ENCODE peak calls at places on chromosomes 11 and 22, in five cellular contexts. One of them, this sample, is unnamed.
A peak's percentile ranks its signal among the peaks of the same experiment; 100 is the strongest.

GRCh38 chr11:14500181-14500651 is 605 bp upstream of the COPB1 start:
- DNase-seq in H1: no peak
- DNase-seq in GM12878: peak; percentile 30
- DNase-seq in K562: no peak
- DNase-seq in A549: peak; percentile 48
- DNase-seq in this sample: peak; percentile 68

GRCh38 chr11:30445056-30445455 is 122.2 kb downstream of the ARL14EP start:
- DNase-seq in H1: no peak
- DNase-seq in GM12878: no peak
- DNase-seq in K562: no peak
- DNase-seq in A549: no peak
- DNase-seq in this sample: no peak

GRCh38 chr11:518463-519202 is 11.6 kb upstream of the RNH1 start:
- DNase-seq in H1: peak; percentile 51
- DNase-seq in GM12878: no peak
- DNase-seq in K562: peak; percentile 95
- DNase-seq in A549: peak; percentile 97
- DNase-seq in this sample: peak; percentile 89

GRCh38 chr22:22533863-22534262 is 13.8 kb upstream of the ZNF280A start:
- DNase-seq in H1: no peak
- DNase-seq in GM12878: no peak
- DNase-seq in K562: no peak
- DNase-seq in A549: no peak
- DNase-seq in this sample: no peak

GRCh38 chr11:77503006-77503405 is 29.1 kb upstream of the PAK1 start:
- DNase-seq in H1: no peak
- DNase-seq in GM12878: no peak
- DNase-seq in K562: no peak
- DNase-seq in A549: no peak
- DNase-seq in this sample: peak; percentile 19

GRCh38 chr22:43126506-43127165 is 16.1 kb downstream of the BIK start:
- DNase-seq in H1: no peak
- DNase-seq in GM12878: no peak
- DNase-seq in K562: peak; percentile 64
- DNase-seq in A549: peak; percentile 56
- DNase-seq in this sample: peak; percentile 85

GRCh38 chr11:18368236-18368635 is 26.1 kb upstream of the LDHA start:
- DNase-seq in H1: no peak
- DNase-seq in GM12878: no peak
- DNase-seq in K562: no peak
- DNase-seq in A549: no peak
- DNase-seq in this sample: peak; percentile 69

GRCh38 chr11:113162590-113162961 is 151.8 kb upstream of the TTC12 start:
- DNase-seq in H1: no peak
- DNase-seq in GM12878: no peak
- DNase-seq in K562: peak; percentile 12
- DNase-seq in A549: no peak
- DNase-seq in this sample: no peak

GRCh38 chr11:19648321-19648720 is 64.3 kb upstream of the NAV2 start:
- DNase-seq in H1: no peak
- DNase-seq in GM12878: no peak
- DNase-seq in K562: no peak
- DNase-seq in A549: no peak
- DNase-seq in this sample: no peak

GRCh38 chr11:2293396-2294339 is 8.1 kb downstream of the C11orf21 start:
- DNase-seq in H1: no peak
- DNase-seq in GM12878: no peak
- DNase-seq in K562: no peak
- DNase-seq in A549: no peak
- DNase-seq in this sample: no peak

GRCh38 chr11:35288311-35288710 is 131.0 kb downstream of the SLC1A2 start:
- DNase-seq in H1: no peak
- DNase-seq in GM12878: no peak
- DNase-seq in K562: no peak
- DNase-seq in A549: no peak
- DNase-seq in this sample: no peak

GRCh38 chr11:129280027-129280811 is 88.1 kb upstream of the ARHGAP32 start:
- DNase-seq in H1: no peak
- DNase-seq in GM12878: no peak
- DNase-seq in K562: no peak
- DNase-seq in A549: no peak
- DNase-seq in this sample: peak; percentile 65

GRCh38 chr11:113105584-113105983 is 144.4 kb downstream of the NCAM1 start:
- DNase-seq in H1: no peak
- DNase-seq in GM12878: no peak
- DNase-seq in K562: no peak
- DNase-seq in A549: no peak
- DNase-seq in this sample: no peak

GRCh38 chr22:47781427-47782111 is 1019.1 kb downstream of the TBC1D22A start:
- DNase-seq in H1: no peak
- DNase-seq in GM12878: no peak
- DNase-seq in K562: no peak
- DNase-seq in A549: no peak
- DNase-seq in this sample: no peak

GRCh38 chr22:35424761-35425160 is 24.8 kb downstream of the MCM5 start:
- DNase-seq in H1: no peak
- DNase-seq in GM12878: no peak
- DNase-seq in K562: no peak
- DNase-seq in A549: no peak
- DNase-seq in this sample: no peak

GRCh38 chr11:32154275-32154674 is 63.4 kb downstream of the RCN1 start:
- DNase-seq in H1: no peak
- DNase-seq in GM12878: peak; percentile 62
- DNase-seq in K562: no peak
- DNase-seq in A549: peak; percentile 18
- DNase-seq in this sample: peak; percentile 22

GRCh38 chr11:85945788-85946187 is 90.6 kb downstream of the CCDC83 start:
- DNase-seq in H1: no peak
- DNase-seq in GM12878: no peak
- DNase-seq in K562: no peak
- DNase-seq in A549: no peak
- DNase-seq in this sample: no peak

GRCh38 chr22:37932821-37933578 is 20.4 kb downstream of the C22orf23 start:
- DNase-seq in H1: no peak
- DNase-seq in GM12878: no peak
- DNase-seq in K562: no peak
- DNase-seq in A549: no peak
- DNase-seq in this sample: no peak

GRCh38 chr11:75513250-75513649 is 12.5 kb downstream of the GDPD5 start:
- DNase-seq in H1: no peak
- DNase-seq in GM12878: no peak
- DNase-seq in K562: no peak
- DNase-seq in A549: peak; percentile 82
- DNase-seq in this sample: peak; percentile 92

GRCh38 chr22:38716271-38716670 is 10.5 kb downstream of the GTPBP1 start:
- DNase-seq in H1: no peak
- DNase-seq in GM12878: no peak
- DNase-seq in K562: no peak
- DNase-seq in A549: no peak
- DNase-seq in this sample: no peak

GRCh38 chr11:87020336-87020735 is 17.4 kb upstream of the TMEM135 start:
- DNase-seq in H1: no peak
- DNase-seq in GM12878: no peak
- DNase-seq in K562: no peak
- DNase-seq in A549: no peak
- DNase-seq in this sample: no peak

GRCh38 chr11:1847941-1848639 is 4.8 kb upstream of the LSP1 start:
- DNase-seq in H1: no peak
- DNase-seq in GM12878: no peak
- DNase-seq in K562: no peak
- DNase-seq in A549: no peak
- DNase-seq in this sample: no peak

GRCh38 chr11:65776196-65776595 is 4.6 kb downstream of the AP5B1 start:
- DNase-seq in H1: no peak
- DNase-seq in GM12878: no peak
- DNase-seq in K562: no peak
- DNase-seq in A549: no peak
- DNase-seq in this sample: peak; percentile 8

GRCh38 chr11:66330931-66331330 is 5.3 kb downstream of the RIN1 start:
- DNase-seq in H1: no peak
- DNase-seq in GM12878: no peak
- DNase-seq in K562: no peak
- DNase-seq in A549: no peak
- DNase-seq in this sample: no peak

GRCh38 chr11:112453601-112454577 is 193.2 kb upstream of the PLET1 start:
- DNase-seq in H1: peak; percentile 10
- DNase-seq in GM12878: no peak
- DNase-seq in K562: peak; percentile 82
- DNase-seq in A549: peak; percentile 30
- DNase-seq in this sample: peak; percentile 12

GRCh38 chr11:124640660-124641059 is 18.0 kb downstream of the TBRG1 start:
- DNase-seq in H1: no peak
- DNase-seq in GM12878: no peak
- DNase-seq in K562: no peak
- DNase-seq in A549: no peak
- DNase-seq in this sample: no peak

GRCh38 chr11:73749118-73749517 is 11.8 kb downstream of the RAB6A start:
- DNase-seq in H1: no peak
- DNase-seq in GM12878: no peak
- DNase-seq in K562: no peak
- DNase-seq in A549: no peak
- DNase-seq in this sample: no peak

DNA sequence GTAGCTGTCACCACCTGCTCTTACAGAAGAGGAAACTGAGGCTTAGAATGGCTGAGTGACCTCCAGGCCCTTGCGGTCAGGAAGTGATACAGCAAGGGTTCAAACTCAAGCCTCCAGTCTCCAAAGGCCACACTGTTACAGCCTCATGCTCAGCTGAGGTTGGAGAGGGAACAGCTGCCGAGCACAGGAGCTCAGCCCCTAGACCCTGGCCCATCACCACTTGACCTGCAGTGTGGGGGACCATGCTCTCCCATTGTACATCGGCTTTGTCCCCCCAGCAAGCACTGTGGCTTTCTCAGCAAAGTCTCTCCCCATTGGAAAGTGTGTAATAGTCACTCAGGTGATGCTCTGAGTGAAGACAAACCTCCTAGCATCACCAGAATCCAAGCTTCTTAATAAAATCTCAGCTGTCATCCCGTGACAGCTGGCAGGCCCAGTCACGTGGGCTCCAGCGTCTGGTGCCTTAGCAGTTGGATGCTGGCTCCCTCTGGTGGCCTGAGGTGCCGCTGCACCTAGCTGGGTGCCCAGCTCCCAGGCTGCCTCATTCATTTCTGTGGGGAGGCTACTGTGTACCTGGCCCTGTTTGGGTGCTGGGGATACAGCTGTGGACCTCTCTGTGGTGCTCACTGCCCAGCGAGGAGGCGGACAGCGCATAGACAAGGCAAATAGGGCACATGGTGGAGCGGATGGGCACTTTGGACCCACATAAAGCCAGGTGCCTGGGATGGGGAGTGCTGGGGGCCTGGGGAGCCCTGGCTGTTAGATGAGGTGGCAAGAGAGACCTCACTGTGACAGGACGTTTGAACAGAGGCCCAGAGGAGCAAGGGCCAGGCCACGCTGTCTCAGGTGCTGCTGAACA is 19.1 kb upstream of the MYRF start:
- DNase-seq in H1: no peak
- DNase-seq in GM12878: peak; percentile 12
- DNase-seq in K562: peak; percentile 89
- DNase-seq in A549: peak; percentile 81
- DNase-seq in this sample: peak; percentile 80
- TF ChIP-seq RFX5 in H1: no peak
- TF ChIP-seq RFX5 in GM12878: no peak
- TF ChIP-seq RFX5 in K562: no peak
- TF ChIP-seq RFX5 in A549: no peak
- TF ChIP-seq RFX5 in this sample: no peak

DNA sequence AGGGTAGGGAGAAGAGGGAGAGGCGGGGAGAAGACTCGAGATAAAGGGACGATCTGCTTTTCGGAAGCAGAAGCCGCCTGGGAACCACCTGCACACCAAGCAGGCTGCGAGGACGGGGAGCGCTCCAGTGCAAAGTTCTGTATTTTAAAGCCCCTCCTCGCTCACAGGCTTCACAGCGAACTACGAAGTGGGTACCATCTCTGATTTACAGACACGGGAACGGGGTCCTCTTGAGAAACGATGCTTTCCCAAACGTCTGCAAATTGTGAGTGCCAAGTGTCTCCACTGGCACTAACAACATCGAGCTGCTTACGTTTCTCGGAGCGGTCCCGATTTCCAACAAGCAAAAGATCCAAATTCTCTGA is 700 bp upstream of the STX3 start:
- DNase-seq in H1: no peak
- DNase-seq in GM12878: no peak
- DNase-seq in K562: no peak
- DNase-seq in A549: peak; percentile 28
- DNase-seq in this sample: peak; percentile 3
- TF ChIP-seq RFX5 in H1: no peak
- TF ChIP-seq RFX5 in GM12878: no peak
- TF ChIP-seq RFX5 in K562: no peak
- TF ChIP-seq RFX5 in A549: no peak
- TF ChIP-seq RFX5 in this sample: no peak

GRCh38 chr11:44522294-44522693 is 43.2 kb upstream of the CD82 start:
- DNase-seq in H1: no peak
- DNase-seq in GM12878: no peak
- DNase-seq in K562: no peak
- DNase-seq in A549: no peak
- DNase-seq in this sample: no peak

GRCh38 chr11:44518968-44519550 is 46.4 kb upstream of the CD82 start:
- DNase-seq in H1: no peak
- DNase-seq in GM12878: no peak
- DNase-seq in K562: no peak
- DNase-seq in A549: no peak
- DNase-seq in this sample: no peak

GRCh38 chr11:44517541-44517940 is 47.9 kb upstream of the CD82 start:
- DNase-seq in H1: no peak
- DNase-seq in GM12878: no peak
- DNase-seq in K562: no peak
- DNase-seq in A549: no peak
- DNase-seq in this sample: no peak

GRCh38 chr11:44521148-44521547 is 44.3 kb upstream of the CD82 start:
- DNase-seq in H1: no peak
- DNase-seq in GM12878: no peak
- DNase-seq in K562: no peak
- DNase-seq in A549: no peak
- DNase-seq in this sample: no peak

GRCh38 chr11:44519989-44520737 is 45.3 kb upstream of the CD82 start:
- DNase-seq in H1: no peak
- DNase-seq in GM12878: no peak
- DNase-seq in K562: no peak
- DNase-seq in A549: no peak
- DNase-seq in this sample: no peak
- TF ChIP-seq RFX5 in H1: no peak
- TF ChIP-seq RFX5 in GM12878: no peak
- TF ChIP-seq RFX5 in K562: no peak
- TF ChIP-seq RFX5 in A549: no peak
- TF ChIP-seq RFX5 in this sample: no peak

DNA sequence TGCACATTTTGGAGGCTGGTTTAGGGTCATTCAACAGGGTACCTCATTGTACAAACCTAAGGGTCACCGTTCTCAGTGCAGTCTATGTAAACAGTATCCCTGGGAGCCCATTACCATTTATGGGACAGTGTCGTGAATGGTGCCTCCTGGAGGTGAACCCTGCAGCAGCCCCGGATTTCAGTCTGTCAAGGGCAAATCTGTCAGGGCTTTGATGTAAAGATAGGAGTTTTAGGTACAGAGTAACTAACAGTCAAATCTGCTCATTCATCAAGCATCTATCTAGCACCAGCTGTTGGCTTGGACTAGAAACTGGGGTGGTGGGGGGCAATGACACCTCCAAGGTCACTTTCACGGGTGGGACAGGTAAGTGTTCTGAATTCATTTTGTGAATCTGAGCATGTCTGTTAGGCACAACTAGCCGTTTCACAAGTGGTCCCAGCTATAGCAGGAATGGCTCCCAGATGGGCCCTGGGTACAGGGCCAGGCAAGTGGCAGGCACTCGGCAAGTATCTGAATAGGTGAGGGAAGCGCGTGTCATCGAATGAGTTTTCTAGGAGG is 63.6 kb downstream of the PARVG start:
- DNase-seq in H1: no peak
- DNase-seq in GM12878: no peak
- DNase-seq in K562: no peak
- DNase-seq in A549: no peak
- DNase-seq in this sample: no peak
- TF ChIP-seq RFX5 in H1: no peak
- TF ChIP-seq RFX5 in GM12878: no peak
- TF ChIP-seq RFX5 in K562: no peak
- TF ChIP-seq RFX5 in A549: no peak
- TF ChIP-seq RFX5 in this sample: no peak

This sample was measured in IMR-90.